ENCODE peak calls at places on chromosomes 11 and 22, in nine cellular contexts. C is Right ventricle myocardium superior; E is left cardiac atrium; B is activated T-cell treated with anti-CD3 and anti-CD28 coated beads, Interleukin-2, amount 50 U/mL, for 72 hours; G is sciatic nerve; A is pancreas; Y is heart right ventricle; Z is GM23338; I is stimulated activated memory B cell treated with anti-CD40 and anti-IgM and Interleukin-4, amounts not matched to agents 10 μg/mL and 1 μg/mL and 100 μg/mL, for 72 hours. N is an unnamed sample.

GRCh38 chr11:60777572-60777971 is 7.6 kb upstream of the MS4A10 start:
- ATAC-seq in C (no peak), E (peak; percentile 12), B (no peak), G (no peak), A (no peak), Y (peak; percentile 41), Z (no peak), I (no peak), N (no peak)

GRCh38 chr11:47108214-47108613 is 68.5 kb downstream of the ARFGAP2 start:
- ATAC-seq in C (no peak), E (no peak), B (no peak), G (no peak), A (no peak), Y (no peak), Z (no peak), I (no peak), N (no peak)

GRCh38 chr11:114342476-114342875 is 46.3 kb downstream of the NNMT start:
- ATAC-seq in C (no peak), E (no peak), B (no peak), G (no peak), A (no peak), Y (no peak), Z (no peak), I (no peak), N (no peak)

GRCh38 chr11:112163875-112164521 is at the start of gene IL18:
- ATAC-seq in C (peak; percentile 73), E (peak; percentile 91), B (no peak), G (peak; percentile 78), A (peak; percentile 91), Y (peak; percentile 50), Z (peak; percentile 99), I (no peak), N (peak; percentile 23)

GRCh38 chr11:2825261-2825885 is 60.2 kb downstream of the CDKN1C start:
- ATAC-seq in C (peak; percentile 75), E (peak; percentile 70), B (no peak), G (peak; percentile 83), A (peak; percentile 60), Y (peak; percentile 75), Z (peak; percentile 26), I (no peak), N (peak; percentile 89)

GRCh38 chr11:67998150-67999045 is 5.5 kb downstream of the UNC93B1 start:
- ATAC-seq in C (no peak), E (no peak), B (peak; percentile 31), G (no peak), A (no peak), Y (no peak), Z (no peak), I (no peak), N (no peak)

GRCh38 chr22:17924735-17925727 is 99.3 kb downstream of the MICAL3 start:
- ATAC-seq in C (no peak), E (no peak), B (no peak), G (no peak), A (peak; percentile 7), Y (peak; percentile 38), Z (no peak), I (no peak), N (no peak)

GRCh38 chr11:126790550-126790981 is 210.0 kb downstream of the KIRREL3 start:
- ATAC-seq in C (no peak), E (peak; percentile 53), B (no peak), G (no peak), A (no peak), Y (no peak), Z (peak; percentile 93), I (no peak), N (no peak)

GRCh38 chr22:34070051-34070450 is 149.8 kb upstream of the LARGE1 start:
- ATAC-seq in C (no peak), E (no peak), B (no peak), G (no peak), A (no peak), Y (no peak), Z (no peak), I (no peak), N (no peak)

GRCh38 chr22:29798801-29799200 is 31.6 kb downstream of the UQCR10 start:
- ATAC-seq in C (peak; percentile 75), E (no peak), B (no peak), G (peak; percentile 5), A (peak; percentile 4), Y (peak; percentile 47), Z (no peak), I (no peak), N (no peak)

GRCh38 chr11:404551-405264 is 10.1 kb downstream of the SIGIRR start:
- ATAC-seq in C (no peak), E (no peak), B (no peak), G (no peak), A (no peak), Y (no peak), Z (no peak), I (no peak), N (no peak)

GRCh38 chr11:66543263-66544107 is 2.4 kb downstream of the ZDHHC24 start:
- ATAC-seq in C (no peak), E (no peak), B (peak; percentile 63), G (no peak), A (no peak), Y (no peak), Z (peak; percentile 6), I (peak; percentile 75), N (no peak)

GRCh38 chr11:95514386-95515145 is 275.0 kb downstream of the FAM76B start:
- ATAC-seq in C (no peak), E (no peak), B (no peak), G (peak; percentile 59), A (no peak), Y (no peak), Z (no peak), I (no peak), N (no peak)

GRCh38 chr11:12196335-12196734 is 85.9 kb downstream of the MICAL2 start:
- ATAC-seq in C (no peak), E (no peak), B (no peak), G (no peak), A (no peak), Y (no peak), Z (no peak), I (no peak), N (no peak)

GRCh38 chr11:119205574-119206511 is at the start of gene CBL:
- ATAC-seq in C (peak; percentile 99), E (peak; percentile 97), B (peak; percentile 91), G (peak; percentile 98), A (peak; percentile 96), Y (peak; percentile 98), Z (peak; percentile 76), I (peak; percentile 94), N (peak; percentile 96)

GRCh38 chr11:44379141-44380008 is 69.4 kb upstream of the ALX4 start:
- ATAC-seq in C (peak; percentile 80), E (no peak), B (no peak), G (no peak), A (no peak), Y (peak; percentile 65), Z (no peak), I (no peak), N (no peak)

GRCh38 chr11:116053538-116053919 is 549.3 kb upstream of the CADM1 start:
- ATAC-seq in C (no peak), E (no peak), B (no peak), G (no peak), A (no peak), Y (no peak), Z (peak; percentile 75), I (no peak), N (no peak)

GRCh38 chr11:58059011-58059358 is 28.2 kb downstream of the OR6Q1 start:
- ATAC-seq in C (peak; percentile 82), E (peak; percentile 86), B (no peak), G (peak; percentile 66), A (peak; percentile 65), Y (peak; percentile 71), Z (peak; percentile 71), I (no peak), N (peak; percentile 56)

GRCh38 chr11:73322986-73323306 is 14.9 kb downstream of the ARHGEF17 start:
- ATAC-seq in C (no peak), E (no peak), B (no peak), G (peak; percentile 0), A (no peak), Y (no peak), Z (no peak), I (no peak), N (no peak)

GRCh38 chr11:46381836-46382643 is 571 bp downstream of the MDK start:
- ATAC-seq in C (no peak), E (no peak), B (peak; percentile 4), G (no peak), A (no peak), Y (no peak), Z (peak; percentile 13), I (no peak), N (no peak)

GRCh38 chr11:128058580-128059208 is 528.7 kb downstream of the ETS1 start:
- ATAC-seq in C (no peak), E (no peak), B (peak; percentile 82), G (no peak), A (no peak), Y (no peak), Z (no peak), I (no peak), N (no peak)

GRCh38 chr11:87369888-87370287 is 332.2 kb downstream of the TMEM135 start:
- ATAC-seq in C (no peak), E (no peak), B (no peak), G (no peak), A (peak; percentile 63), Y (no peak), Z (peak; percentile 44), I (no peak), N (no peak)

GRCh38 chr11:60753309-60753708 is 3.4 kb upstream of the MS4A15 start:
- ATAC-seq in C (no peak), E (no peak), B (no peak), G (no peak), A (no peak), Y (no peak), Z (no peak), I (no peak), N (no peak)

GRCh38 chr11:105168457-105168856 is 28.9 kb upstream of the CARD18 start:
- ATAC-seq in C (no peak), E (no peak), B (no peak), G (no peak), A (no peak), Y (no peak), Z (no peak), I (no peak), N (no peak)

GRCh38 chr11:93005239-93005638 is 35.8 kb downstream of the MTNR1B start:
- ATAC-seq in C (no peak), E (no peak), B (no peak), G (no peak), A (no peak), Y (no peak), Z (no peak), I (no peak), N (no peak)

GRCh38 chr22:32389685-32390084 is 22.4 kb downstream of the RTCB start:
- ATAC-seq in C (no peak), E (peak; percentile 34), B (no peak), G (no peak), A (no peak), Y (no peak), Z (peak; percentile 76), I (no peak), N (no peak)

GRCh38 chr22:47786650-47787290 is 1024.3 kb downstream of the TBC1D22A start:
- ATAC-seq in C (no peak), E (no peak), B (no peak), G (no peak), A (no peak), Y (no peak), Z (no peak), I (no peak), N (no peak)

GRCh38 chr11:128205796-128206195 is 381.6 kb downstream of the ETS1 start:
- ATAC-seq in C (no peak), E (no peak), B (no peak), G (no peak), A (no peak), Y (no peak), Z (no peak), I (no peak), N (no peak)

GRCh38 chr11:8786933-8787332 is 104.3 kb downstream of the RPL27A start:
- ATAC-seq in C (no peak), E (peak; percentile 19), B (no peak), G (peak; percentile 54), A (no peak), Y (no peak), Z (peak; percentile 50), I (no peak), N (no peak)

GRCh38 chr11:57604289-57605010 is 7.0 kb downstream of the SERPING1 start:
- ATAC-seq in C (no peak), E (no peak), B (no peak), G (no peak), A (no peak), Y (no peak), Z (peak; percentile 82), I (no peak), N (no peak)

GRCh38 chr22:33130473-33130872 is 72.3 kb upstream of the SYN3 start:
- ATAC-seq in C (no peak), E (no peak), B (no peak), G (no peak), A (no peak), Y (no peak), Z (no peak), I (no peak), N (no peak)